ENCODE peak calls at places on chromosome 12, in six cellular contexts. L, D, F, T, Y and E are unnamed samples.

GRCh38 chr12:110005319-110005973 is 6.2 kb downstream of the ANKRD13A start:
- DNase-seq in T (no peak), L (no peak), Y (no peak), D (no peak), F (no peak), E (no peak)

GRCh38 chr12:102298022-102298421 is 100.4 kb upstream of the PMCH start:
- DNase-seq in T (peak), L (no peak), Y (no peak), F (no peak), D (no peak), E (no peak)

GRCh38 chr12:8829128-8829524 is 6.7 kb downstream of the A2ML1 start:
- DNase-seq in T (no peak), D (no peak), L (no peak), F (no peak), Y (no peak), E (no peak)

GRCh38 chr12:118359541-118359915 is 13.2 kb downstream of the TAOK3 start:
- DNase-seq in T (no peak), D (no peak), F (no peak), L (peak), Y (no peak), E (no peak)

GRCh38 chr12:19707948-19708409 is 268.7 kb downstream of the AEBP2 start:
- DNase-seq in F (no peak), D (no peak), T (peak), Y (no peak), L (no peak), E (no peak)

GRCh38 chr12:124352839-124353238 is 57.9 kb downstream of the RFLNA start:
- DNase-seq in T (no peak), F (peak), D (no peak), L (no peak), Y (peak), E (no peak)

GRCh38 chr12:124538194-124539082 is 29.0 kb downstream of the NCOR2 start:
- DNase-seq in Y (no peak), F (no peak), T (no peak), L (no peak), D (no peak), E (no peak)

GRCh38 chr12:65926119-65927004 is 102.1 kb downstream of the HMGA2 start:
- DNase-seq in Y (no peak), F (no peak), T (no peak), L (no peak), D (no peak), E (no peak)

GRCh38 chr12:95440401-95440800 is 33.6 kb upstream of the METAP2 start:
- DNase-seq in Y (no peak), F (no peak), L (no peak), D (no peak), T (peak), E (no peak)

GRCh38 chr12:95446511-95446910 is 27.4 kb upstream of the METAP2 start:
- DNase-seq in L (no peak), D (no peak), T (peak), Y (peak), F (peak), E (peak)

GRCh38 chr12:95443458-95443857 is 30.5 kb upstream of the METAP2 start:
- DNase-seq in F (no peak), D (no peak), T (no peak), Y (no peak), L (no peak), E (no peak)

DNA sequence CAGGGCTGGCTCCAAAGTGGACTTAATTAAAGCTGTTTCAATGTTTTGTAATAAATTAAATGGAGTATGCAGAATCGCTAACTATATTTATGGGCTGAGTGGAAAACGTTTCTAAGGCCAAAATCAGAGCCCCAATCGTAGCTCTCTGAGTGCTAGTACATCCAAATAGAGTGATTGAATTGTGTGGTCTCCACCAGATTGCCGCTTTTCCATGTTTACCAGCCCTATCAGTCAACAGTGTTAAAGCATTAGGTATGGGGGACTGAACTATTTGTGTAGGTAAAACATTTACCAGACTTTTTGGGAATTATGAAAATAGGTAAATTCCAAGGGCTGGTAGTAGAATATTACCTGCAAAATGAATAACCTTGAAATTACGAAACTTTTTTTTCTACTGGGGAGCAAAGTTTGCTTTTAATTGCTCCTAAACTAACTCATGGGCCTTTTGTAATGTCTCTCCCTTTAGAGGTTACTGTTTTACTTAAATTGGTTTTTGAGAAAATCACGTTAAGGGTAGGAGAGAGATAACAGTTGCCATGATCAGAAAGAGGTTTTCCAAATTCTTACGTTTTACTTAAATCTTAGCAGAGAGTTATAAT is 28.0 kb upstream of the METAP2 start:
- DNase-seq in Y (no peak), L (no peak), F (no peak), T (no peak), D (no peak), E (no peak)
- H3K27ac ChIP-seq in Y (no peak), L (no peak), F (no peak), T (no peak), D (no peak), E (no peak)

GRCh38 chr12:80794506-80794905 is 77.8 kb downstream of the MYF5 start:
- DNase-seq in Y (no peak), D (no peak), L (no peak), T (no peak), F (no peak), E (no peak)
- H3K27ac ChIP-seq in Y (no peak), D (no peak), L (no peak), T (no peak), F (no peak), E (no peak)

GRCh38 chr12:79964100-79964627 is 29.3 kb upstream of the PPP1R12A start:
- DNase-seq in T (no peak), Y (no peak), D (no peak), L (no peak), F (no peak), E (no peak)

GRCh38 chr12:79954037-79954436 is 19.1 kb upstream of the PPP1R12A start:
- DNase-seq in F (no peak), T (no peak), Y (no peak), L (no peak), D (no peak), E (no peak)

GRCh38 chr12:79955561-79955960 is 20.7 kb upstream of the PPP1R12A start:
- DNase-seq in T (no peak), F (no peak), L (no peak), Y (no peak), D (no peak), E (no peak)

DNA sequence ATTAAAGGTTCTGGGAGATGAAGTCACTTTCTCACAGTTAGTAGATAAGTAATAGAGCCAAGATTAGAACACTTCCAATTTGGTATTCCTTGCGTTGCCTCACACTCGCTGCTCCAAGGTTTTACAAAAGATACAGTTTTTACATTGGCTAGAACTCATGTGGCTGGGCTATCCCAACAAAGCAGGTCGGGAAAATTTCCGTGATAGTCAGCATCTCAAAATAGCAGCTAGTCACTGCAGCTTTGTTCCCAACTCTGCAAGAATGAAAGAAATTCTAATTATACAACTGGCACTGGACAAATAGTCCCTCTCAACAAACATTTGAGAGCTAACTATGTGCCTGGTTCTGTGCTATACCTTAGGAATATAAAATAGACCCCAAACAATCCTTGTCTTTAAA is 24.6 kb upstream of the PPP1R12A start:
- DNase-seq in D (no peak), Y (no peak), L (no peak), T (no peak), F (no peak), E (no peak)
- H3K27ac ChIP-seq in D (peak), Y (no peak), L (no peak), T (no peak), F (no peak), E (no peak)

GRCh38 chr12:116318738-116319050 is 41.2 kb upstream of the MED13L start:
- DNase-seq in T (no peak), F (no peak), L (no peak), D (no peak), Y (no peak), E (no peak)

GRCh38 chr12:116317986-116318737 is 40.7 kb upstream of the MED13L start:
- DNase-seq in Y (no peak), T (no peak), D (no peak), L (no peak), F (no peak), E (no peak)

GRCh38 chr12:116313194-116313910 is 35.9 kb upstream of the MED13L start:
- DNase-seq in L (no peak), Y (no peak), F (no peak), D (no peak), T (no peak), E (no peak)

GRCh38 chr12:116317139-116317538 is 39.6 kb upstream of the MED13L start:
- DNase-seq in Y (no peak), D (no peak), L (no peak), T (no peak), F (no peak), E (no peak)

DNA sequence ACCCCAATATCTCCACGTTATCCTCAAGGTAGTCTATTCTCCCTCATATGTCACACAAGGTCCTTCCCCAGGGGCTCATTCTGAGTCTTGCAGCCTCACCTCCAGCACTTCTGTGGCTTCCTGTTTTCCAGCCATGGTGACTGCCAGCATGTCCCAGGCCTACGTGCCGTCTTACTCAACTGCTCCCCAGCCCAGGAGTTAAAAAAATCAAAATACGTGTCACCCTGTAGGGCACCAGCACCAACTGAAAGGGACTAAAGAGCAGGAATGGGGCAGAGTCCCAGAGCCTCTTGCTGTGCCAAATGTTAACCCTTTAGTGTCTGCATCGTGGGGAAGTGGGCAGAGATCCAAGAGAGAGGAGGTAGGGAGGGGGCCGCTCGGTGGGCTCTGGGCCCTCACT is 37.0 kb upstream of the MED13L start:
- DNase-seq in L (no peak), T (no peak), F (no peak), D (no peak), Y (no peak), E (no peak)
- H3K27ac ChIP-seq in L (no peak), T (no peak), F (no peak), D (no peak), Y (no peak), E (no peak)

GRCh38 chr12:67803450-67804034 is 155.0 kb downstream of the DYRK2 start:
- DNase-seq in L (no peak), T (no peak), Y (no peak), D (no peak), F (no peak), E (no peak)
- H3K27ac ChIP-seq in L (no peak), T (no peak), Y (no peak), D (no peak), F (no peak), E (no peak)

DNA sequence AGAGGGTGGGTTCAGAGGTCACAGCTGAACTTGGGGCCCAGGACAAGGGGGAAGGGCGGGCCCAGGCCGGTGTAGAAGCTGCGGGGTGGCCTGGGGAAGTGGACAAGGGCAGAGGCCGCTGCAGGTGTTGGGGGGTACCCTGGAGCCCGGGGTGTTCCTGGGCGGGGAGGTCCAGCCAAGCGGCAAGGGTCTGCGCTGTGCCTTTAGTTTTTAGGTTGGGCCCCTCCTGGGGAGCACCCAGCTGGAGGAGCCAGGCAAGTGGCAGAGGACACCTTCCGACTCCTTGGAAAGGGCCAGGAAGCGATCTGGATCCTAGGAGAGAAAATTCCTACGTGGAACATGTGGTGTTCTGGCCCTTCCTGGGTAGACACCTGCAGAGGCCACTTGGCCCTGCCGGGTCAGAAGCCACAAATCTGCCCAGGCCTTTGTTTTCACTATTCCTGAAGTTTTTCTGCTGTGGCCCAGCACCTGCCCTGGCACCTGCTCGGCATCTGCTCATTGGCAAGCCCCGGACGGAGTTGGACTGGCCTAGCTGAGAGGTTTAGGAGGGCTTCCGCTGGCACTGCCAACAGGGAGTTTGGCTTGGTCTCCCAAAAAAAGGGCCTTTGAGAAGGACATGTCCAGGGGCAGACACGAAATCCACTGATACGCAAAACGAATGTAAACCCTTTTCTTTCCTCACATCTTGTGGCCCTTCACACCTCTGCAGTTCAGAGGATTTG is 61.1 kb downstream of the SMUG1 start:
- DNase-seq in F (no peak), Y (no peak), T (no peak), L (no peak), D (no peak), E (no peak)
- H3K27ac ChIP-seq in F (peak), Y (no peak), T (no peak), L (no peak), D (peak), E (peak)

DNA sequence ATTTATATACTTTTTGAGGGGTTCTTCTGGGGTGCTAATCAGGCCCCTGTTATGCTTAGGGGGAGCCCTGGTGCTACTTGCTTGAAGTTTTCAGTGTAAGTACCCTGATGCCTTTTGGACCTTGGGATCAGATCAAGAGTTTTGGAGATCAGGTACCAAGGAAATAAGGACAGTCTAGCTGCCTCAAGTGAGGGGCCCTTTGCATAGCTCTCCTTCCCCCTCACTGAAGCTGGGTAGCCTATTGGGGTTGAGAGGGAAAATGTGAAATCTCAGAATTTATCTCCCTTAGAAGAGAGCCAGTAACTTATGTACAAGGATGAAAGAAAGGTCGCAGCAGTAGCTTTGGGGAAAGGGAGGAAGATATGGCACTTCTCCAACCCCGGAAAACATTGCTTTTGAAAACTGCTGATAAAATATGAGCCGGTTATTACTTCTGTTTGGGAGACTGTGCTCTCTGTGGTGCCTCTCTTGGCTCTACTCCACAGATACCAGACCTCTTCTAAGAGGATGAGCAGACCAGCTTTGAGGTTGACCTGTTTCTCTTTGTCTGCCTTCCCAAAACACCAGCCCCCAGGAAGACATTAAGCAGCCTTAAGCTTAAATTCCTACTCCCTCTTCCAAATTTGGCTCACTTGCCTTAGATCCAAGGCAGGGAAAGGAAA is 8.8 kb upstream of the AMHR2 start:
- DNase-seq in T (no peak), D (no peak), F (no peak), Y (no peak), L (no peak), E (no peak)
- H3K27ac ChIP-seq in T (no peak), D (no peak), F (peak), Y (no peak), L (no peak), E (no peak)

GRCh38 chr12:121917950-121918678 is at the start of gene CFAP251:
- DNase-seq in Y (peak), D (peak), F (peak), L (peak), T (peak), E (peak)
- H3K27ac ChIP-seq in Y (no peak), D (peak), F (peak), L (peak), T (peak), E (peak)

GRCh38 chr12:32549675-32550079 is 129.4 kb upstream of the DNM1L start:
- DNase-seq in F (no peak), T (peak), Y (peak), D (no peak), L (no peak), E (peak)
- H3K27ac ChIP-seq in F (peak), T (peak), Y (peak), D (peak), L (no peak), E (peak)

GRCh38 chr12:47739297-47739696 is 14.0 kb upstream of the ENDOU start:
- DNase-seq in F (no peak), L (no peak), T (no peak), D (no peak), Y (no peak), E (no peak)

GRCh38 chr12:47736877-47737676 is 11.8 kb upstream of the ENDOU start:
- DNase-seq in D (peak), L (no peak), F (peak), Y (peak), T (peak), E (peak)

GRCh38 chr12:47739959-47740358 is 14.7 kb upstream of the ENDOU start:
- DNase-seq in L (no peak), T (no peak), Y (no peak), D (no peak), F (peak), E (no peak)

GRCh38 chr12:47736216-47736615 is 10.9 kb upstream of the ENDOU start:
- DNase-seq in L (no peak), D (no peak), T (no peak), Y (no peak), F (no peak), E (no peak)

DNA sequence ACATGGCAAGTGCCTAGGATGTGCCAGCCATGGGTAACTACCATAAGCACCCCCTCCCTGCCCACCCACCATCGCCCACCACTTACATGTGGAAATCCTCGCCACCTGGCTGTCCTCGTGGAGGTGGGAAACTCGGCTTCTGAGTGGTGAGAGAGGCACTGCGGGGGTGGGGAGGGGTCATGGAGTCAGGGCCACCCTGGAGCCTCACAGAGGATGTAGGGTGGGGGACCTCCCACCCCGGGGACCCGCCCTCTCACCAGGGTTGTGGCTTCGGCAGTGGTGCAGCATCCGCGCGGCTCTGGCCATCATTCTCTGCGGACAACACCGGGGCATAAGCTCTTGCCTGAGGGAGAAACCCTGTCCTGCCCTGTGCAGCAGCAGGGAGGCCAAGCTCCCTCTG is 12.6 kb upstream of the ENDOU start:
- DNase-seq in Y (no peak), F (no peak), L (no peak), D (no peak), T (no peak), E (no peak)
- H3K27ac ChIP-seq in Y (peak), F (peak), L (no peak), D (peak), T (no peak), E (peak)